ENCODE peak calls at places on chromosomes 5 and 9, in nine cellular contexts. F is mammary epithelial cell; P is KBM-7; H is COR-L47; I is CD8-positive, alpha-beta T cell; J is HCT116; Z is HFFc6; U is NCI-H2107; O is AG09309. Y is an unnamed sample.
A peak's percentile ranks its signal among the peaks of the same experiment; 100 is the strongest.

GRCh38 chr5:179178016-179178575 is 117.9 kb downstream of the ZNF354C start:
- DNase-seq in F (no peak), P (no peak), H (no peak), I (no peak), J (no peak), Z (no peak), U (no peak), O (no peak), Y (no peak)

GRCh38 chr5:57684299-57684702 is 201.7 kb upstream of the ACTBL2 start:
- DNase-seq in F (peak; percentile 74), P (no peak), H (no peak), I (no peak), J (no peak), Z (no peak), U (no peak), O (no peak), Y (no peak)

GRCh38 chr5:88602584-88602983 is 280.4 kb downstream of the MEF2C start:
- DNase-seq in F (no peak), P (peak; percentile 40), H (peak; percentile 16), I (no peak), J (peak; percentile 10), Z (no peak), U (no peak), O (no peak), Y (peak; percentile 67)

GRCh38 chr9:134466869-134467616 is 140.8 kb downstream of the RXRA start:
- DNase-seq in F (no peak), P (no peak), H (no peak), I (no peak), J (no peak), Z (no peak), U (no peak), O (no peak), Y (no peak)

GRCh38 chr9:12798066-12798770 is 23.4 kb downstream of the LURAP1L start:
- DNase-seq in F (peak; percentile 84), P (no peak), H (no peak), I (no peak), J (no peak), Z (no peak), U (no peak), O (no peak), Y (no peak)

GRCh38 chr5:91541696-91542095 is 158.6 kb upstream of the ARRDC3 start:
- DNase-seq in F (peak; percentile 31), P (no peak), H (no peak), I (no peak), J (peak; percentile 1), Z (no peak), U (no peak), O (no peak), Y (no peak)

GRCh38 chr9:121331992-121332685 is 37.9 kb downstream of the STOM start:
- DNase-seq in F (no peak), P (no peak), H (no peak), I (no peak), J (no peak), Z (peak; percentile 57), U (no peak), O (no peak), Y (peak; percentile 34)

GRCh38 chr5:106017243-106017857 is 1653.4 kb downstream of the EFNA5 start:
- DNase-seq in F (no peak), P (no peak), H (no peak), I (no peak), J (no peak), Z (no peak), U (no peak), O (no peak), Y (no peak)

GRCh38 chr9:110446171-110446570 is 108.5 kb upstream of the TXNDC8 start:
- DNase-seq in F (peak; percentile 16), P (peak; percentile 10), H (no peak), I (no peak), J (no peak), Z (no peak), U (no peak), O (no peak), Y (no peak)

GRCh38 chr5:4080370-4080769 is 484.7 kb downstream of the IRX1 start:
- DNase-seq in F (no peak), P (no peak), H (no peak), I (no peak), J (no peak), Z (no peak), U (no peak), O (no peak), Y (no peak)

GRCh38 chr5:10073705-10074104 is 176.0 kb downstream of the ATPSCKMT start:
- DNase-seq in F (no peak), P (peak; percentile 9), H (no peak), I (no peak), J (no peak), Z (no peak), U (no peak), O (no peak), Y (no peak)

GRCh38 chr5:162128117-162128516 is 60.5 kb downstream of the GABRG2 start:
- DNase-seq in F (no peak), P (no peak), H (no peak), I (no peak), J (peak; percentile 6), Z (no peak), U (no peak), O (no peak), Y (no peak)

GRCh38 chr9:121505903-121506640 is 6.4 kb upstream of the GGTA1 start:
- DNase-seq in F (no peak), P (no peak), H (no peak), I (no peak), J (no peak), Z (no peak), U (no peak), O (no peak), Y (no peak)

GRCh38 chr5:61272688-61273087 is 59.4 kb upstream of the ZSWIM6 start:
- DNase-seq in F (no peak), P (no peak), H (no peak), I (no peak), J (no peak), Z (no peak), U (no peak), O (no peak), Y (no peak)

GRCh38 chr9:97802276-97802675 is 50.8 kb upstream of the FOXE1 start:
- DNase-seq in F (peak; percentile 84), P (no peak), H (no peak), I (no peak), J (peak; percentile 66), Z (peak; percentile 90), U (no peak), O (no peak), Y (no peak)

GRCh38 chr5:170232786-170233185 is at the start of gene C5orf58:
- DNase-seq in F (no peak), P (no peak), H (no peak), I (no peak), J (no peak), Z (no peak), U (no peak), O (no peak), Y (no peak)

GRCh38 chr9:121770415-121771273 is 119.2 kb downstream of the DAB2IP start:
- DNase-seq in F (no peak), P (no peak), H (no peak), I (no peak), J (no peak), Z (peak; percentile 77), U (no peak), O (peak; percentile 16), Y (no peak)

GRCh38 chr9:71223953-71224538 is 102.6 kb upstream of the TRPM3 start:
- DNase-seq in F (no peak), P (peak; percentile 15), H (peak; percentile 2), I (no peak), J (no peak), Z (no peak), U (no peak), O (peak; percentile 11), Y (no peak)

GRCh38 chr9:100442072-100442471 is 15.1 kb downstream of the MSANTD3 start:
- DNase-seq in F (no peak), P (no peak), H (no peak), I (no peak), J (no peak), Z (no peak), U (no peak), O (no peak), Y (no peak)

GRCh38 chr9:86202338-86202882 is 57.0 kb downstream of the C9orf153 start:
- DNase-seq in F (peak; percentile 25), P (peak; percentile 47), H (peak; percentile 31), I (no peak), J (peak; percentile 27), Z (peak; percentile 47), U (no peak), O (peak; percentile 17), Y (peak; percentile 78)

GRCh38 chr5:179293276-179293675 is 52.0 kb downstream of the ADAMTS2 start:
- DNase-seq in F (no peak), P (no peak), H (no peak), I (no peak), J (no peak), Z (no peak), U (no peak), O (no peak), Y (no peak)

Y was measured in erythroblast.